ENCODE peak calls at places on chromosomes 11 and 22, in five cellular contexts. N is stimulated activated CD8-positive, alpha-beta memory T cell treated with anti-CD3 and anti-CD28 coated beads, Interleukin-7, amount 100 ng/mL, for 48 hours; W is uterus; V is HCT116; I is heart left ventricle. H is an unnamed sample.

GRCh38 chr11:64250875-64251721 is at the start of gene PLCB3:
- DNase-seq in V (no peak), N (no peak), I (no peak), W (no peak), H (no peak)

GRCh38 chr11:108871152-108871551 is 206.3 kb downstream of the DDX10 start:
- DNase-seq in N (no peak), I (no peak), V (no peak), W (peak), H (peak)

GRCh38 chr22:22360014-22360413 is 115.4 kb downstream of the VPREB1 start:
- DNase-seq in V (no peak), N (no peak), W (no peak), I (no peak), H (no peak)

GRCh38 chr22:41181349-41182241 is 23.5 kb upstream of the L3MBTL2 start:
- DNase-seq in N (no peak), V (no peak), W (no peak), I (no peak), H (peak)

GRCh38 chr11:128544625-128545024 is 42.7 kb downstream of the ETS1 start:
- DNase-seq in I (no peak), W (no peak), N (no peak), V (no peak), H (no peak)

GRCh38 chr22:31944700-31945477 is 554 bp downstream of the YWHAH start:
- DNase-seq in W (peak), I (peak), N (no peak), V (no peak), H (peak)

GRCh38 chr11:46295312-46295995 is 18.0 kb downstream of the CREB3L1 start:
- DNase-seq in V (no peak), I (peak), W (peak), N (peak), H (no peak)

GRCh38 chr11:69063671-69064260 is 15.0 kb downstream of the TPCN2 start:
- DNase-seq in V (no peak), W (no peak), N (no peak), I (no peak), H (no peak)

GRCh38 chr11:36288442-36289225 is 590 bp downstream of the COMMD9 start:
- DNase-seq in W (no peak), I (no peak), N (no peak), V (no peak), H (peak)

GRCh38 chr11:10805741-10806140 is 3.0 kb downstream of the EIF4G2 start:
- DNase-seq in V (no peak), I (no peak), N (no peak), W (no peak), H (no peak)

GRCh38 chr22:38097557-38098409 is 12.7 kb downstream of the BAIAP2L2 start:
- DNase-seq in V (peak), N (no peak), W (no peak), I (peak), H (no peak)

GRCh38 chr11:88979641-88980040 is 86.1 kb downstream of the GRM5 start:
- DNase-seq in V (no peak), W (no peak), N (no peak), I (no peak), H (no peak)

GRCh38 chr11:117222991-117223740 is 8.7 kb downstream of the PCSK7 start:
- DNase-seq in I (no peak), W (peak), N (no peak), V (no peak), H (no peak)

GRCh38 chr11:4697583-4697982 is at the start of gene OR51E2:
- DNase-seq in V (no peak), W (no peak), N (no peak), I (no peak), H (no peak)

GRCh38 chr22:19877626-19878339 is 23.1 kb upstream of the GNB1L start:
- DNase-seq in I (no peak), W (peak), V (no peak), N (no peak), H (no peak)

GRCh38 chr11:33875621-33876294 is 16.1 kb downstream of the LMO2 start:
- DNase-seq in W (no peak), N (no peak), V (no peak), I (no peak), H (no peak)

GRCh38 chr11:73141031-73141308 is 1.1 kb downstream of the FCHSD2 start:
- DNase-seq in V (no peak), W (peak), N (no peak), I (no peak), H (no peak)

GRCh38 chr22:45867118-45867905 is 109.7 kb downstream of the WNT7B start:
- DNase-seq in V (no peak), I (no peak), W (no peak), N (no peak), H (no peak)

GRCh38 chr11:64283092-64283491 is 1.4 kb downstream of the BAD start:
- DNase-seq in W (no peak), N (no peak), I (no peak), V (no peak), H (no peak)

GRCh38 chr11:69301491-69302401 is 7.8 kb downstream of the MYEOV start:
- DNase-seq in W (no peak), N (peak), I (peak), V (peak), H (peak)

GRCh38 chr11:61842421-61842820 is 14.3 kb downstream of the FADS2 start:
- DNase-seq in W (no peak), V (no peak), I (peak), N (no peak), H (no peak)

GRCh38 chr11:86672007-86672621 is at the start of gene ME3:
- DNase-seq in V (no peak), I (peak), W (peak), N (peak), H (peak)

GRCh38 chr11:2789331-2789730 is 89.5 kb upstream of the KCNQ1OT1 start:
- DNase-seq in I (no peak), V (no peak), W (no peak), N (no peak), H (no peak)

GRCh38 chr11:87298155-87298554 is 260.4 kb downstream of the TMEM135 start:
- DNase-seq in V (no peak), N (no peak), I (no peak), W (no peak), H (no peak)

GRCh38 chr11:45917286-45917622 is 423 bp downstream of the PEX16 start:
- DNase-seq in N (no peak), W (no peak), V (no peak), I (no peak), H (no peak)

GRCh38 chr22:20236052-20236717 is 31.9 kb downstream of the RTN4R start:
- DNase-seq in N (no peak), I (no peak), W (no peak), V (no peak), H (no peak)

GRCh38 chr11:46288451-46288850 is 11.0 kb downstream of the CREB3L1 start:
- DNase-seq in I (no peak), W (no peak), V (no peak), N (no peak), H (no peak)

GRCh38 chr22:17436382-17436951 is 67.2 kb downstream of the CECR2 start:
- DNase-seq in N (no peak), V (no peak), I (no peak), W (no peak), H (no peak)

GRCh38 chr11:1931791-1932480 is 12.4 kb downstream of the TNNT3 start:
- DNase-seq in V (no peak), I (no peak), W (no peak), N (no peak), H (no peak)

GRCh38 chr11:64879226-64879900 is 942 bp upstream of the EHD1 start:
- DNase-seq in W (no peak), N (no peak), I (peak), V (no peak), H (no peak)